ENCODE peak calls at places on chromosomes 11 and 22, in ten cellular contexts. B is suprapubic skin, Y is upper lobe of right lung, I is coronary artery, A is testis, T is foreskin keratinocyte, E is nephron progenitor cell, C is brain microvascular endothelial cell, F is right atrium auricular region, R is endodermal cell. H is an unnamed sample.
A peak's percentile ranks its signal among the peaks of the same experiment; 100 is the strongest.

GRCh38 chr11:36073411-36074203 is 129.7 kb downstream of the LDLRAD3 start:
- DNase-seq in I (no peak), E (no peak), T (peak; percentile 42), Y (no peak), F (no peak), R (no peak), A (no peak), B (no peak), C (peak; percentile 73), H (no peak)

GRCh38 chr11:32172771-32173170 is 81.9 kb downstream of the RCN1 start:
- DNase-seq in E (peak; percentile 14), R (peak; percentile 59), C (no peak), B (no peak), A (peak; percentile 17), I (peak; percentile 62), Y (no peak), F (no peak), T (no peak), H (no peak)

GRCh38 chr11:130999992-131000770 is 83.9 kb upstream of the SNX19 start:
- DNase-seq in C (peak; percentile 97), B (no peak), F (no peak), T (peak; percentile 90), A (no peak), R (no peak), Y (no peak), E (no peak), I (no peak), H (no peak)

GRCh38 chr11:81420668-81421550 is 1312.8 kb downstream of the FAM181B start:
- DNase-seq in Y (no peak), A (peak; percentile 16), I (no peak), C (no peak), T (no peak), E (no peak), R (peak; percentile 71), F (no peak), B (no peak), H (no peak)

GRCh38 chr11:128568166-128568778 is 19.1 kb downstream of the ETS1 start:
- DNase-seq in I (no peak), A (no peak), T (no peak), E (peak; percentile 35), R (peak; percentile 70), C (no peak), B (no peak), F (no peak), Y (no peak), H (peak; percentile 57)

GRCh38 chr22:25153961-25154685 is 45.5 kb upstream of the CRYBB3 start:
- DNase-seq in R (peak; percentile 63), Y (peak; percentile 78), A (no peak), E (no peak), C (peak; percentile 7), I (no peak), T (peak; percentile 78), F (peak; percentile 77), B (peak; percentile 86), H (no peak)

GRCh38 chr11:10208045-10208674 is 85.9 kb downstream of the SBF2 start:
- DNase-seq in A (no peak), T (peak; percentile 5), I (no peak), Y (no peak), E (no peak), C (no peak), F (no peak), B (no peak), R (no peak), H (no peak)

GRCh38 chr11:1078191-1078601 is 3.5 kb downstream of the MUC2 start:
- DNase-seq in Y (peak; percentile 58), A (no peak), F (no peak), B (no peak), C (no peak), T (no peak), E (no peak), R (no peak), I (no peak), H (peak; percentile 47)

GRCh38 chr11:103730151-103730940 is 306.1 kb upstream of the DDI1 start:
- DNase-seq in T (no peak), F (no peak), E (no peak), Y (no peak), A (no peak), R (no peak), I (no peak), C (no peak), B (no peak), H (no peak)

GRCh38 chr11:122163420-122163819 is 47.4 kb upstream of the BLID start:
- DNase-seq in I (no peak), Y (no peak), B (no peak), T (no peak), C (peak; percentile 68), R (no peak), E (no peak), F (no peak), A (no peak), H (no peak)

GRCh38 chr11:60367896-60368295 is 10.4 kb upstream of the MS4A7 start:
- DNase-seq in Y (no peak), T (no peak), I (no peak), B (no peak), C (no peak), R (no peak), A (no peak), E (no peak), F (no peak), H (no peak)

GRCh38 chr11:296206-296975 is 2.9 kb downstream of the IFITM5 start:
- DNase-seq in T (no peak), F (no peak), R (peak; percentile 39), A (no peak), E (no peak), B (no peak), C (no peak), I (no peak), Y (peak; percentile 63), H (peak; percentile 27)

GRCh38 chr11:97722065-97722464 is 1298.7 kb upstream of the CNTN5 start:
- DNase-seq in B (no peak), F (no peak), T (peak; percentile 72), R (peak; percentile 48), Y (no peak), I (no peak), A (no peak), C (peak; percentile 98), E (no peak), H (no peak)

GRCh38 chr22:35337932-35338331 is 38.2 kb downstream of the TOM1 start:
- DNase-seq in A (no peak), C (no peak), R (peak; percentile 70), E (no peak), B (no peak), Y (no peak), F (no peak), T (no peak), I (no peak), H (no peak)
- TF ChIP-seq CTCF in A (no peak), C (peak; percentile 31), R (no peak), E (no peak), B (no peak), Y (no peak), F (no peak), T (peak; percentile 43), I (no peak), H (peak; percentile 8)

GRCh38 chr11:76696756-76697155 is 26.2 kb upstream of the LRRC32 start:
- DNase-seq in A (no peak), T (no peak), C (no peak), Y (no peak), R (no peak), F (no peak), E (no peak), I (no peak), B (no peak), H (no peak)

GRCh38 chr11:76695767-76696166 is 25.2 kb upstream of the LRRC32 start:
- DNase-seq in E (no peak), B (no peak), Y (no peak), T (no peak), I (no peak), C (no peak), F (no peak), A (no peak), R (no peak), H (no peak)

GRCh38 chr11:76699461-76700091 is 29.0 kb upstream of the LRRC32 start:
- DNase-seq in E (no peak), C (no peak), A (no peak), Y (no peak), R (no peak), T (no peak), F (no peak), B (no peak), I (no peak), H (no peak)

GRCh38 chr11:76700177-76701100 is 29.9 kb upstream of the LRRC32 start:
- DNase-seq in A (no peak), T (peak; percentile 14), F (no peak), E (peak; percentile 35), I (no peak), Y (no peak), R (no peak), B (no peak), C (peak; percentile 86), H (no peak)

GRCh38 chr11:76698321-76699043 is 27.9 kb upstream of the LRRC32 start:
- DNase-seq in T (no peak), A (no peak), I (no peak), C (no peak), E (no peak), F (no peak), B (no peak), Y (no peak), R (peak; percentile 85), H (no peak)
- TF ChIP-seq CTCF in T (peak; percentile 56), A (no peak), I (no peak), C (peak; percentile 56), E (peak; percentile 50), F (no peak), B (no peak), Y (peak; percentile 20), R (peak; percentile 88), H (peak; percentile 27)

DNA sequence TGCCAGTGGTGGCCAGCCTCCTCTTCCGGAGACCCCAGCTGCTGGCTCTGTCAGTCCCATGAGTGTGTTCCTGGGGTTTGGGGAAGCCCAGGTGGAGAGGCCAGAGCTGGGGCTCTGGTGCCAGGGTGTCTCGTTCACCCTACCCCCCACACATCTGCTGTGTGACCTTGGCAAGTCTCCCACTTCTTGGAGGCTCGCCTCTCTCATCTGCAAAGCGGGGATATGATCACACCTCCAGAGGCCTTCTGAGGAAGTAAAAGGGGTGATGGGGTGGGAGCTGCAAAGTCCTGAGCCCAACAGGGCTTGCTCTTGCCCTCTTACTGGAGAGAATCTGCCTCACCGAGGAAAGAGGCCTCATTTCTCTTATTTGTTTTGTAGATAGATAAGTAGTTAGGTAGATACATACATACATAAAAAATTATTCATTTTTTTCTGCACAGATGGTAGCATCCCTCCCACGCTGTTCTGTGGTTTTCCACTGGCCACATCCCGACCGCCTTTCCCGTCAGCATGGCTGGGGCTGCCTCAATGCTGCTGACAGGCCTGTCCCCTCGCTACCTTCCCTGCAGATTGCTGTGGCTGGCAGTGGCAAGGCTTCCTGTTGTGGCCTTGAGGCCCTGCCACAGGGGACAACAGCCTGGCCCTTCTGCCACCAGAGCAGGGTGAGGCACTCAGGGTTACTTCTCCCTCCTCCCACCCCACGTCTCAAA is 23.9 kb downstream of the MYO7A start:
- DNase-seq in R (no peak), A (no peak), F (no peak), C (no peak), E (no peak), T (no peak), Y (no peak), B (no peak), I (no peak), H (no peak)
- TF ChIP-seq CTCF in R (no peak), A (no peak), F (no peak), C (no peak), E (no peak), T (no peak), Y (no peak), B (no peak), I (no peak), H (no peak)

DNA sequence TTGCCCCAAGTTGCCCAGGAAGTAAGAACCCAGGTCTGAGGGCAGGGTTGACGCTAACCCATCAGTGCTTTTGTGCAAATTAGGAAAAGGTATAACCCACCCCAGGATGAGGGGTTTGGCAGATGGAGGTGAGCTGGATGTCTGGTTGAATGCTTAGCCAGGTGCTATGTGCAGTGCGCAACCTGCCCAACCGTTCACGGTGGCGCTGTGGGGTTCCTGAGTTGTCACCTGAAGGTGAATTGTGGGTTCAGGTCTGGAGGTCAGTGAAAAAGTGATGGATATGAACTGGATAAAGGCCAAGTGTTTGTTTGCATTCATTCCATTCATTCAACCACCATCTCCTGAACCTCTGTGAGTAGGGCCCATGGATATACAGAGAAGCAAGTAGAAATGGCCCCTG is 14.3 kb upstream of the LGALS2 start:
- DNase-seq in I (no peak), B (no peak), E (no peak), A (no peak), C (no peak), R (no peak), Y (no peak), F (no peak), T (no peak), H (no peak)
- TF ChIP-seq CTCF in I (no peak), B (no peak), E (no peak), A (no peak), C (no peak), R (no peak), Y (no peak), F (no peak), T (no peak), H (no peak)